ENCODE peak calls at places on chromosomes 12 and 14, in six cellular contexts. F is fibroblast of mammary gland, R is kidney epithelial cell, B is ELR, W is mammary epithelial cell, G is GM23248. I is an unnamed sample.

GRCh38 chr12:131153956-131154355 is 200.2 kb downstream of the ADGRD1 start:
- DNase-seq in F (no peak), R (no peak), B (no peak), W (no peak), G (no peak), I (no peak)

GRCh38 chr14:104554608-104555401 is 24.8 kb upstream of the C14orf180 start:
- DNase-seq in F (no peak), R (no peak), B (no peak), W (no peak), G (peak; percentile 21), I (no peak)

GRCh38 chr12:122841544-122842321 is 6.5 kb downstream of the HIP1R start:
- DNase-seq in F (peak; percentile 64), R (no peak), B (peak; percentile 77), W (peak; percentile 57), G (peak; percentile 90), I (no peak)

GRCh38 chr12:75853621-75854020 is 178.0 kb downstream of the PHLDA1 start:
- DNase-seq in F (no peak), R (no peak), B (no peak), W (no peak), G (no peak), I (no peak)

GRCh38 chr14:41830679-41831078 is 224.0 kb downstream of the LRFN5 start:
- DNase-seq in F (peak; percentile 63), R (no peak), B (peak; percentile 33), W (peak; percentile 60), G (peak; percentile 68), I (no peak)

GRCh38 chr12:4763549-4763948 is 43.3 kb downstream of the GALNT8 start:
- DNase-seq in F (peak; percentile 37), R (no peak), B (peak; percentile 2), W (no peak), G (no peak), I (no peak)

GRCh38 chr12:57850924-57851323 is 4.4 kb upstream of the CTDSP2 start:
- DNase-seq in F (no peak), R (no peak), B (no peak), W (no peak), G (no peak), I (no peak)

GRCh38 chr14:91349481-91350074 is 68.0 kb downstream of the CCDC88C start:
- DNase-seq in F (no peak), R (no peak), B (no peak), W (no peak), G (no peak), I (no peak)

GRCh38 chr12:108333898-108334699 is 5.0 kb downstream of the CMKLR1 start:
- DNase-seq in F (peak; percentile 57), R (no peak), B (peak; percentile 54), W (peak; percentile 30), G (peak; percentile 87), I (no peak)

GRCh38 chr12:75438052-75438754 is 42.4 kb upstream of the GLIPR1 start:
- DNase-seq in F (no peak), R (no peak), B (no peak), W (peak; percentile 32), G (no peak), I (no peak)

GRCh38 chr12:107385518-107385917 is 292.2 kb upstream of the CRY1 start:
- DNase-seq in F (peak; percentile 2), R (no peak), B (peak; percentile 30), W (peak; percentile 87), G (peak; percentile 42), I (no peak)

GRCh38 chr12:87935216-87935615 is 94.0 kb downstream of the C12orf50 start:
- DNase-seq in F (no peak), R (no peak), B (no peak), W (peak; percentile 20), G (no peak), I (no peak)

GRCh38 chr12:130083002-130083401 is 79.3 kb upstream of the FZD10 start:
- DNase-seq in F (no peak), R (no peak), B (no peak), W (peak; percentile 14), G (no peak), I (no peak)

GRCh38 chr12:43094886-43095285 is 457.1 kb downstream of the ADAMTS20 start:
- DNase-seq in F (no peak), R (no peak), B (no peak), W (no peak), G (no peak), I (no peak)

GRCh38 chr12:13982010-13982409 is 608 bp upstream of the GRIN2B start:
- DNase-seq in F (no peak), R (no peak), B (no peak), W (no peak), G (peak; percentile 2), I (no peak)

I was measured in epithelial cell of proximal tubule.